ENCODE peak calls at places on chromosomes 5 and 9, in nine cellular contexts. One of them, this sample, is unnamed.

GRCh38 chr9:126472446-126472845 is 141.3 kb upstream of the LMX1B start:
- DNase-seq in esophagus muscularis mucosa: no peak
- DNase-seq in upper lobe of left lung: no peak
- DNase-seq in body of pancreas: no peak
- DNase-seq in adrenal gland: no peak
- DNase-seq in thoracic aorta: no peak
- DNase-seq in heart left ventricle: no peak
- DNase-seq in HCT116: no peak
- DNase-seq in heart right ventricle: no peak
- DNase-seq in this sample: no peak

GRCh38 chr5:123220616-123221146 is 131.6 kb downstream of the PRDM6 start:
- DNase-seq in esophagus muscularis mucosa: no peak
- DNase-seq in adrenal gland: no peak
- DNase-seq in HCT116: no peak
- DNase-seq in upper lobe of left lung: no peak
- DNase-seq in body of pancreas: no peak
- DNase-seq in heart right ventricle: no peak
- DNase-seq in heart left ventricle: no peak
- DNase-seq in thoracic aorta: no peak
- DNase-seq in this sample: no peak

GRCh38 chr5:149990518-149991376 is 9.7 kb downstream of the TIGD6 start:
- DNase-seq in body of pancreas: peak
- DNase-seq in HCT116: peak
- DNase-seq in upper lobe of left lung: peak
- DNase-seq in thoracic aorta: peak
- DNase-seq in adrenal gland: peak
- DNase-seq in heart left ventricle: no peak
- DNase-seq in esophagus muscularis mucosa: peak
- DNase-seq in heart right ventricle: peak
- DNase-seq in this sample: peak

GRCh38 chr9:116471093-116471906 is 215.8 kb upstream of the TRIM32 start:
- DNase-seq in thoracic aorta: no peak
- DNase-seq in heart left ventricle: no peak
- DNase-seq in esophagus muscularis mucosa: peak
- DNase-seq in HCT116: no peak
- DNase-seq in upper lobe of left lung: no peak
- DNase-seq in adrenal gland: peak
- DNase-seq in body of pancreas: no peak
- DNase-seq in heart right ventricle: peak
- DNase-seq in this sample: no peak

GRCh38 chr9:35832814-35833213 is 3.8 kb downstream of the TMEM8B start:
- DNase-seq in HCT116: no peak
- DNase-seq in body of pancreas: no peak
- DNase-seq in heart right ventricle: no peak
- DNase-seq in upper lobe of left lung: peak
- DNase-seq in adrenal gland: no peak
- DNase-seq in esophagus muscularis mucosa: no peak
- DNase-seq in thoracic aorta: no peak
- DNase-seq in heart left ventricle: no peak
- DNase-seq in this sample: no peak

GRCh38 chr5:142109356-142110045 is 922 bp downstream of the NDFIP1 start:
- DNase-seq in body of pancreas: peak
- DNase-seq in HCT116: no peak
- DNase-seq in esophagus muscularis mucosa: no peak
- DNase-seq in upper lobe of left lung: peak
- DNase-seq in heart left ventricle: no peak
- DNase-seq in heart right ventricle: peak
- DNase-seq in adrenal gland: peak
- DNase-seq in thoracic aorta: no peak
- DNase-seq in this sample: no peak

GRCh38 chr9:306907-307306 is 92.2 kb downstream of the DOCK8 start:
- DNase-seq in body of pancreas: peak
- DNase-seq in heart right ventricle: no peak
- DNase-seq in heart left ventricle: no peak
- DNase-seq in HCT116: no peak
- DNase-seq in upper lobe of left lung: peak
- DNase-seq in esophagus muscularis mucosa: no peak
- DNase-seq in thoracic aorta: no peak
- DNase-seq in adrenal gland: no peak
- DNase-seq in this sample: no peak

GRCh38 chr5:94526708-94527107 is 91.7 kb downstream of the KIAA0825 start:
- DNase-seq in adrenal gland: no peak
- DNase-seq in HCT116: no peak
- DNase-seq in heart right ventricle: no peak
- DNase-seq in thoracic aorta: no peak
- DNase-seq in heart left ventricle: no peak
- DNase-seq in upper lobe of left lung: no peak
- DNase-seq in esophagus muscularis mucosa: no peak
- DNase-seq in body of pancreas: no peak
- DNase-seq in this sample: no peak

GRCh38 chr9:125435776-125436612 is 174.4 kb downstream of the GAPVD1 start:
- DNase-seq in heart left ventricle: no peak
- DNase-seq in adrenal gland: no peak
- DNase-seq in HCT116: no peak
- DNase-seq in thoracic aorta: no peak
- DNase-seq in esophagus muscularis mucosa: no peak
- DNase-seq in heart right ventricle: no peak
- DNase-seq in upper lobe of left lung: peak
- DNase-seq in body of pancreas: no peak
- DNase-seq in this sample: no peak

GRCh38 chr9:132487351-132487791 is 77.4 kb downstream of the CFAP77 start:
- DNase-seq in heart right ventricle: no peak
- DNase-seq in HCT116: no peak
- DNase-seq in upper lobe of left lung: no peak
- DNase-seq in heart left ventricle: no peak
- DNase-seq in body of pancreas: no peak
- DNase-seq in thoracic aorta: no peak
- DNase-seq in adrenal gland: no peak
- DNase-seq in esophagus muscularis mucosa: no peak
- DNase-seq in this sample: no peak

GRCh38 chr9:87389936-87390335 is 107.7 kb upstream of the DAPK1 start:
- DNase-seq in HCT116: no peak
- DNase-seq in heart left ventricle: no peak
- DNase-seq in heart right ventricle: no peak
- DNase-seq in adrenal gland: no peak
- DNase-seq in body of pancreas: no peak
- DNase-seq in thoracic aorta: no peak
- DNase-seq in upper lobe of left lung: no peak
- DNase-seq in esophagus muscularis mucosa: peak
- DNase-seq in this sample: no peak

GRCh38 chr5:83244516-83244915 is 167.2 kb downstream of the XRCC4 start:
- DNase-seq in HCT116: no peak
- DNase-seq in esophagus muscularis mucosa: no peak
- DNase-seq in thoracic aorta: no peak
- DNase-seq in heart right ventricle: no peak
- DNase-seq in heart left ventricle: no peak
- DNase-seq in adrenal gland: no peak
- DNase-seq in body of pancreas: no peak
- DNase-seq in upper lobe of left lung: no peak
- DNase-seq in this sample: no peak

GRCh38 chr5:136631176-136631575 is 265.8 kb upstream of the TRPC7 start:
- DNase-seq in HCT116: no peak
- DNase-seq in adrenal gland: no peak
- DNase-seq in esophagus muscularis mucosa: no peak
- DNase-seq in upper lobe of left lung: no peak
- DNase-seq in heart left ventricle: no peak
- DNase-seq in body of pancreas: no peak
- DNase-seq in heart right ventricle: no peak
- DNase-seq in thoracic aorta: no peak
- DNase-seq in this sample: no peak

DNA sequence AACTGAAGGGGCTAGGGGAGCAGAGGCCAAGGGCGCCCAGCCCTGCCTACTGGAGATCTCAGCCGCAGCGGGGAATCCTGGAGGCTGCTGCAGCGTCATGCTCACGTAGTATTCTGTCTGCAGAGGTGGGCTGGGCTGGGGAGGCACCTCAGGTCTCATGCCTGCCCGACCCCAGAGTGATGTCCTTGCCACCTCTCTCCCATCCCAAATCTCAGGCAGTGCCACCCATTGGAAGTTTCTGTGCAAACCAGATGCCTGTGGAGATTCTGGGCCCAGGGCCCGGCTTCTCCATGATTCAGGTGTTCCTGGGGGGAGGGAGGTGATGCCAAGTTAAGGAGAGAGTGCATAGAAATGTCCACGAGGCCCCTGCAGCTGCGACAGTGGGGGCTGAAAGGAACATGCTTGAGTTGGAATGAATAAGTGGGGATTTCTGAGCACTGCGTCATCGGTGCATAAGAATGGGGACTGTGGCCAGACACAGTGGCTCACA is 72.0 kb downstream of the ANKRD33B start:
- DNase-seq in HCT116: no peak
- DNase-seq in upper lobe of left lung: no peak
- DNase-seq in esophagus muscularis mucosa: no peak
- DNase-seq in adrenal gland: no peak
- DNase-seq in heart right ventricle: no peak
- DNase-seq in thoracic aorta: no peak
- DNase-seq in body of pancreas: no peak
- DNase-seq in heart left ventricle: no peak
- DNase-seq in this sample: no peak
- H3K4me3 ChIP-seq in HCT116: no peak
- H3K4me3 ChIP-seq in upper lobe of left lung: no peak
- H3K4me3 ChIP-seq in esophagus muscularis mucosa: no peak
- H3K4me3 ChIP-seq in adrenal gland: no peak
- H3K4me3 ChIP-seq in heart right ventricle: no peak
- H3K4me3 ChIP-seq in thoracic aorta: no peak
- H3K4me3 ChIP-seq in body of pancreas: no peak
- H3K4me3 ChIP-seq in heart left ventricle: no peak
- H3K4me3 ChIP-seq in this sample: peak

GRCh38 chr5:163104496-163104895 is 332.9 kb upstream of the CCNG1 start:
- DNase-seq in thoracic aorta: no peak
- DNase-seq in heart right ventricle: no peak
- DNase-seq in heart left ventricle: no peak
- DNase-seq in esophagus muscularis mucosa: no peak
- DNase-seq in adrenal gland: no peak
- DNase-seq in body of pancreas: peak
- DNase-seq in HCT116: no peak
- DNase-seq in upper lobe of left lung: no peak
- DNase-seq in this sample: no peak
- TF ChIP-seq CTCF in thoracic aorta: no peak
- TF ChIP-seq CTCF in heart right ventricle: no peak
- TF ChIP-seq CTCF in heart left ventricle: no peak
- TF ChIP-seq CTCF in esophagus muscularis mucosa: no peak
- TF ChIP-seq CTCF in adrenal gland: no peak
- TF ChIP-seq CTCF in body of pancreas: no peak
- TF ChIP-seq CTCF in HCT116: no peak
- TF ChIP-seq CTCF in upper lobe of left lung: no peak
- TF ChIP-seq CTCF in this sample: peak

GRCh38 chr9:79824265-79824664 is 252.5 kb downstream of the TLE4 start:
- DNase-seq in heart left ventricle: no peak
- DNase-seq in adrenal gland: no peak
- DNase-seq in body of pancreas: no peak
- DNase-seq in heart right ventricle: no peak
- DNase-seq in esophagus muscularis mucosa: no peak
- DNase-seq in upper lobe of left lung: no peak
- DNase-seq in HCT116: no peak
- DNase-seq in thoracic aorta: no peak
- DNase-seq in this sample: peak

DNA sequence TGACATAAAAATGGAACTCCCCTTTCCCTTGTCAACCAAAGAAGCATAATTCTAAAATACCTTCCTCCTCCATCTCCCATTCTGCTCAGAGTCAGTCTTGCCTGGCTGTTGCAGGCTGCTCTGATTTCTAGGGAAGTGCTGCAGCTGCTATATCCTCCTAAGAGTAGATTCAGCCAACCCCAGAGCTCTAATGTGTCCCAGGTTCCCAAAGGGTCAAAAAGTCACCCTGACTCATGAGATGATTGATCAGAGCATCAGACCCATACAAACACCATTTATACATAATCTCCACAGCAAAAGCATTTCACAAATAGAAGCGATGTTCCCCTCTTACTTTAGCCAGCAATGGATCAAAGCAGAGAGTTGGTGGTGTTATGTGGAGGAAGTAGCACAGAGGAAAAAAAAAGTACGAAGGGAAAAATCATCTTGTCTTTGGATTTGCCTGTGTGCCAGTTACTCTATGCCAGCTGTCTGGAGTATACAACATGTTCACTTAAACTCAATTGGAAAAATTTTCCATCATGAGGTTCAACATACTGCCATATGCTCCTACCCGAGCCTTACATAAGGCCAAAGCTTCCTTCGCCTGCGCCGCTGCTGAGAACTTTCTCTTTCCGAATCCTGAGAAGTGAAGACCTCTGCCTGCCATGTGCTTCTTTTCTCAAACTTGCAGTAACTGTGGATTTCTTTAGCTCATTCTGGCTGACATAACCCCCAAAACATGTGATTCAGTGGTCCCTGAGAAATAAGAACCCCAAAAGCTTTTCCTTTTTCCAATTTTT is 258.0 kb downstream of the TLE4 start:
- DNase-seq in thoracic aorta: no peak
- DNase-seq in adrenal gland: no peak
- DNase-seq in heart right ventricle: no peak
- DNase-seq in HCT116: no peak
- DNase-seq in esophagus muscularis mucosa: no peak
- DNase-seq in heart left ventricle: no peak
- DNase-seq in body of pancreas: no peak
- DNase-seq in upper lobe of left lung: no peak
- DNase-seq in this sample: no peak
- H3K4me3 ChIP-seq in thoracic aorta: no peak
- H3K4me3 ChIP-seq in adrenal gland: no peak
- H3K4me3 ChIP-seq in heart right ventricle: no peak
- H3K4me3 ChIP-seq in HCT116: no peak
- H3K4me3 ChIP-seq in esophagus muscularis mucosa: no peak
- H3K4me3 ChIP-seq in heart left ventricle: no peak
- H3K4me3 ChIP-seq in body of pancreas: no peak
- H3K4me3 ChIP-seq in upper lobe of left lung: no peak
- H3K4me3 ChIP-seq in this sample: no peak

GRCh38 chr5:125179617-125180016 is 433.2 kb upstream of the ZNF608 start:
- DNase-seq in HCT116: no peak
- DNase-seq in heart right ventricle: no peak
- DNase-seq in heart left ventricle: no peak
- DNase-seq in upper lobe of left lung: no peak
- DNase-seq in thoracic aorta: no peak
- DNase-seq in esophagus muscularis mucosa: no peak
- DNase-seq in adrenal gland: no peak
- DNase-seq in body of pancreas: no peak
- DNase-seq in this sample: no peak

GRCh38 chr5:125181955-125182354 is 435.5 kb upstream of the ZNF608 start:
- DNase-seq in heart right ventricle: no peak
- DNase-seq in thoracic aorta: no peak
- DNase-seq in adrenal gland: no peak
- DNase-seq in body of pancreas: no peak
- DNase-seq in HCT116: no peak
- DNase-seq in upper lobe of left lung: no peak
- DNase-seq in heart left ventricle: no peak
- DNase-seq in esophagus muscularis mucosa: no peak
- DNase-seq in this sample: no peak

GRCh38 chr5:125177340-125177739 is 430.9 kb upstream of the ZNF608 start:
- DNase-seq in HCT116: no peak
- DNase-seq in thoracic aorta: no peak
- DNase-seq in heart right ventricle: no peak
- DNase-seq in adrenal gland: no peak
- DNase-seq in heart left ventricle: no peak
- DNase-seq in esophagus muscularis mucosa: no peak
- DNase-seq in upper lobe of left lung: no peak
- DNase-seq in body of pancreas: no peak
- DNase-seq in this sample: no peak

GRCh38 chr5:125180222-125180621 is 433.8 kb upstream of the ZNF608 start:
- DNase-seq in upper lobe of left lung: no peak
- DNase-seq in HCT116: no peak
- DNase-seq in thoracic aorta: no peak
- DNase-seq in heart left ventricle: no peak
- DNase-seq in esophagus muscularis mucosa: no peak
- DNase-seq in heart right ventricle: no peak
- DNase-seq in adrenal gland: no peak
- DNase-seq in body of pancreas: no peak
- DNase-seq in this sample: no peak

GRCh38 chr5:125181159-125181558 is 434.7 kb upstream of the ZNF608 start:
- DNase-seq in body of pancreas: no peak
- DNase-seq in upper lobe of left lung: no peak
- DNase-seq in adrenal gland: no peak
- DNase-seq in thoracic aorta: no peak
- DNase-seq in heart left ventricle: no peak
- DNase-seq in heart right ventricle: no peak
- DNase-seq in HCT116: no peak
- DNase-seq in esophagus muscularis mucosa: no peak
- DNase-seq in this sample: no peak
- TF ChIP-seq CTCF in body of pancreas: no peak
- TF ChIP-seq CTCF in upper lobe of left lung: no peak
- TF ChIP-seq CTCF in adrenal gland: no peak
- TF ChIP-seq CTCF in thoracic aorta: no peak
- TF ChIP-seq CTCF in heart left ventricle: no peak
- TF ChIP-seq CTCF in heart right ventricle: no peak
- TF ChIP-seq CTCF in HCT116: no peak
- TF ChIP-seq CTCF in esophagus muscularis mucosa: no peak
- TF ChIP-seq CTCF in this sample: no peak

This sample was measured in GM12864.